ENCODE peak calls at places on chromosomes 16 and 17, in four cellular contexts. One of them, this sample, is unnamed.

GRCh38 chr16:89917773-89918452 is 749 bp upstream of the MC1R start:
- DNase-seq in PC-3: peak
- DNase-seq in lower leg skin: no peak
- DNase-seq in astrocyte of the cerebellum: no peak
- DNase-seq in this sample: peak

GRCh38 chr16:84193480-84193879 is 2.5 kb downstream of the ADAD2 start:
- DNase-seq in PC-3: no peak
- DNase-seq in lower leg skin: no peak
- DNase-seq in astrocyte of the cerebellum: no peak
- DNase-seq in this sample: no peak

GRCh38 chr17:22374741-22375140 is 682.4 kb downstream of the KCNJ18 start:
- DNase-seq in PC-3: no peak
- DNase-seq in lower leg skin: no peak
- DNase-seq in astrocyte of the cerebellum: no peak
- DNase-seq in this sample: no peak

GRCh38 chr16:70766176-70766575 is 34.8 kb downstream of the VAC14 start:
- DNase-seq in PC-3: no peak
- DNase-seq in lower leg skin: no peak
- DNase-seq in astrocyte of the cerebellum: no peak
- DNase-seq in this sample: no peak

GRCh38 chr16:31223044-31223443 is 6.1 kb upstream of the PYDC1 start:
- DNase-seq in PC-3: no peak
- DNase-seq in lower leg skin: no peak
- DNase-seq in astrocyte of the cerebellum: no peak
- DNase-seq in this sample: no peak

GRCh38 chr16:9378876-9379275 is 287.4 kb downstream of the HAPSTR1 start:
- DNase-seq in PC-3: no peak
- DNase-seq in lower leg skin: no peak
- DNase-seq in astrocyte of the cerebellum: no peak
- DNase-seq in this sample: no peak

GRCh38 chr16:14405611-14406537 is 224.2 kb downstream of the PARN start:
- DNase-seq in PC-3: peak
- DNase-seq in lower leg skin: no peak
- DNase-seq in astrocyte of the cerebellum: no peak
- DNase-seq in this sample: no peak

GRCh38 chr17:14553847-14554246 is 253.0 kb downstream of the HS3ST3B1 start:
- DNase-seq in PC-3: no peak
- DNase-seq in lower leg skin: no peak
- DNase-seq in astrocyte of the cerebellum: no peak
- DNase-seq in this sample: no peak

GRCh38 chr16:4011940-4012629 is 104.2 kb downstream of the ADCY9 start:
- DNase-seq in PC-3: no peak
- DNase-seq in lower leg skin: no peak
- DNase-seq in astrocyte of the cerebellum: no peak
- DNase-seq in this sample: no peak

GRCh38 chr17:69357701-69358100 is 30.8 kb upstream of the ABCA5 start:
- DNase-seq in PC-3: peak
- DNase-seq in lower leg skin: no peak
- DNase-seq in astrocyte of the cerebellum: no peak
- DNase-seq in this sample: no peak

GRCh38 chr17:79678856-79679255 is 51.9 kb upstream of the ENPP7 start:
- DNase-seq in PC-3: no peak
- DNase-seq in lower leg skin: no peak
- DNase-seq in astrocyte of the cerebellum: no peak
- DNase-seq in this sample: no peak

GRCh38 chr17:50840311-50840851 is 5.0 kb downstream of the WFIKKN2 start:
- DNase-seq in PC-3: peak
- DNase-seq in lower leg skin: no peak
- DNase-seq in astrocyte of the cerebellum: no peak
- DNase-seq in this sample: no peak

GRCh38 chr16:70579248-70579647 is 55.6 kb downstream of the SF3B3 start:
- DNase-seq in PC-3: no peak
- DNase-seq in lower leg skin: no peak
- DNase-seq in astrocyte of the cerebellum: no peak
- DNase-seq in this sample: no peak

GRCh38 chr16:66510711-66511614 is 39.0 kb downstream of the TK2 start:
- DNase-seq in PC-3: peak
- DNase-seq in lower leg skin: no peak
- DNase-seq in astrocyte of the cerebellum: no peak
- DNase-seq in this sample: peak

GRCh38 chr17:65154770-65155589 is 17.8 kb downstream of the RGS9 start:
- DNase-seq in PC-3: peak
- DNase-seq in lower leg skin: no peak
- DNase-seq in astrocyte of the cerebellum: no peak
- DNase-seq in this sample: no peak

GRCh38 chr17:64129765-64130558 is at the start of gene ERN1:
- DNase-seq in PC-3: peak
- DNase-seq in lower leg skin: peak
- DNase-seq in astrocyte of the cerebellum: peak
- DNase-seq in this sample: peak

GRCh38 chr16:89135166-89135565 is 36.4 kb upstream of the CDH15 start:
- DNase-seq in PC-3: no peak
- DNase-seq in lower leg skin: no peak
- DNase-seq in astrocyte of the cerebellum: no peak
- DNase-seq in this sample: no peak

GRCh38 chr16:20676867-20677266 is 20.6 kb downstream of the ACSM1 start:
- DNase-seq in PC-3: no peak
- DNase-seq in lower leg skin: no peak
- DNase-seq in astrocyte of the cerebellum: no peak
- DNase-seq in this sample: no peak

GRCh38 chr16:87072101-87072500 is 245.1 kb downstream of the C16orf95 start:
- DNase-seq in PC-3: no peak
- DNase-seq in lower leg skin: no peak
- DNase-seq in astrocyte of the cerebellum: no peak
- DNase-seq in this sample: no peak

GRCh38 chr17:45309400-45309799 is 7.4 kb downstream of the MAP3K14 start:
- DNase-seq in PC-3: no peak
- DNase-seq in lower leg skin: no peak
- DNase-seq in astrocyte of the cerebellum: no peak
- DNase-seq in this sample: no peak

GRCh38 chr17:16486373-16487250 is 5.4 kb downstream of the LRRC75A start:
- DNase-seq in PC-3: peak
- DNase-seq in lower leg skin: peak
- DNase-seq in astrocyte of the cerebellum: peak
- DNase-seq in this sample: peak
- H3K4me3 ChIP-seq in PC-3: peak
- H3K4me3 ChIP-seq in lower leg skin: no peak
- H3K4me3 ChIP-seq in astrocyte of the cerebellum: no peak
- H3K4me3 ChIP-seq in this sample: no peak

DNA sequence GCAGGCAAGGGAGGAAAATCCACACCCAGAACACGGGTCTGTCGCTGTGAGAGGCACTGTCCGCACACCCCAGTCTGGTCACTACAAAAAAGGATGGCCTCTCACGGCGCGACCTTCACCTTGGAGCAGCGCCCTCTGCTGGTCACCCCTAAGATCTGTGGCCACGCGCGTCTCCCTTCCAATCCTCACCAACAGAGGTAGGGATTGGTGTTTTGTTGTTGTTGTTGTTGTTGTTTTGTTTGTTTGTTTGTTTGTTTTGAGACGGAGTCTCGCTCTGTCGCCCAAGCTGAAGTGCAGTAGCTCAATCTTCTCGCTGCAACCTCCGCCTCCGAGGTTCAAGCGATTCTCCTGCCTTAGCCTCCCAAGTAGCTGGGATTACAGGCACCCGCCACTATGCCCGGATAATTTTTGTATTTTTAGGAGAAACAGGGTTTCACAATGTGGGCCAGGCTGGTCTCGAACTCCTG is 15.0 kb upstream of the C17orf58 start:
- DNase-seq in PC-3: peak
- DNase-seq in lower leg skin: peak
- DNase-seq in astrocyte of the cerebellum: no peak
- DNase-seq in this sample: peak
- H3K4me3 ChIP-seq in PC-3: peak
- H3K4me3 ChIP-seq in lower leg skin: no peak
- H3K4me3 ChIP-seq in astrocyte of the cerebellum: no peak
- H3K4me3 ChIP-seq in this sample: peak

GRCh38 chr16:78122774-78123315 is 23.4 kb downstream of the WWOX start:
- DNase-seq in PC-3: peak
- DNase-seq in lower leg skin: no peak
- DNase-seq in astrocyte of the cerebellum: peak
- DNase-seq in this sample: no peak
- H3K4me3 ChIP-seq in PC-3: no peak
- H3K4me3 ChIP-seq in lower leg skin: no peak
- H3K4me3 ChIP-seq in astrocyte of the cerebellum: no peak
- H3K4me3 ChIP-seq in this sample: no peak

DNA sequence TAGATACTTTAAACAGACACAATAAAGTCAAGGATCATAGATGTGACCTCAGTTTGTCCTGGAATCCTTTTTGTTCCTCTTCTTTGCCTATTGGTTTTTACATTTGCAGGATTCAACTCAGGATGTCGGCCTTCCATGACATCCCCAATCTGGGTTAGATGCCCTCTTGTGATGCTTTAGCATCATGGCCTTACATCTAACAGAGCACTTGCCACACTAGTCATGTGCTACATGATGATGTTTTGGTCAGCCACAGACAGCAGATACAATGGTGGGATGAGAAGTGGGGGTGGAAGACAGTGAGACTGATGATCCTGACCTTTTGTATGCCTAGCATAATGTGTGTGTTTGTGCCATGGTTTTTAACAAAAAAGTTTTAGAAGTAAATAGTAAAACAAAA is 1.8 kb upstream of the SYNRG start:
- DNase-seq in PC-3: no peak
- DNase-seq in lower leg skin: no peak
- DNase-seq in astrocyte of the cerebellum: no peak
- DNase-seq in this sample: no peak
- H3K4me3 ChIP-seq in PC-3: no peak
- H3K4me3 ChIP-seq in lower leg skin: no peak
- H3K4me3 ChIP-seq in astrocyte of the cerebellum: no peak
- H3K4me3 ChIP-seq in this sample: no peak

GRCh38 chr16:81921415-81921814 is 89.9 kb downstream of the SDR42E1 start:
- DNase-seq in PC-3: peak
- DNase-seq in lower leg skin: no peak
- DNase-seq in astrocyte of the cerebellum: no peak
- DNase-seq in this sample: no peak
- H3K4me3 ChIP-seq in PC-3: no peak
- H3K4me3 ChIP-seq in lower leg skin: no peak
- H3K4me3 ChIP-seq in astrocyte of the cerebellum: no peak
- H3K4me3 ChIP-seq in this sample: no peak

DNA sequence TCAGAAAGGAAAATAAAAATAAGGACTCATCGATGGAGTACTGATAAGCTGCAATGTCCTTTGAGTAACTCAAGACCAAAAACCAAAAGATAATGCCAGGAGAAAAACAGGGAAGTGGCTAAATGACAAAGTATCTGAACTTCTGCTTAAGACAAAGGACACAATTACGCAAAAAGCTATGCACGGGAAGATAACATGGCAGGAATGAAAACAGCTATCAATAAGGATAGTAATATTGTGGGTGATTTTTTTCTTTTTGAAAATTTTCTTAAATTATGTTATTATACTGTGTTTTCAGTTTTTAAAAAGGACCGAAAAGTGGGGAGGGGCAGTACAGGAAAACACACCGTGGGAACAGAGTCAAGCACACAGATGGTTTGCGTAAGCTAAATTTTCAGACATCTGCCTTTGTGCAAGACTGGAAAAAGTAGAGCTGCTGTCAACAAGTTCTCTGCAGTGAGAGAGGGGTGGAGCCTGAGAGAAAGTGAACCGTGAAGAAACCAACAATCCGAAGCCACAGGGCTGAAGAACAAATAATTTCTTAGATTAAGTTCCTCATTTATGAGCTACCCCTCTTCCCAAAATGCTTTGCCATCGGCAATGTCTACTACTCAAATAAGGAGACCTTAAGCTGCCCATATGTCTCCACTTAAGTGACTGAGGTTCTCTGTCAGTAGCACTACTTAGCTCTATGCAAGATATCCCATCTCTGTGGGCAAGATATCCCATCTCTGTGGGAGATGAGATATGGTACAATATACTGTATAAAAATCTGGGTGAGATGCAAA is 99.9 kb upstream of the CORO6 start:
- DNase-seq in PC-3: no peak
- DNase-seq in lower leg skin: peak
- DNase-seq in astrocyte of the cerebellum: no peak
- DNase-seq in this sample: no peak
- H3K4me3 ChIP-seq in PC-3: no peak
- H3K4me3 ChIP-seq in lower leg skin: no peak
- H3K4me3 ChIP-seq in astrocyte of the cerebellum: no peak
- H3K4me3 ChIP-seq in this sample: no peak

DNA sequence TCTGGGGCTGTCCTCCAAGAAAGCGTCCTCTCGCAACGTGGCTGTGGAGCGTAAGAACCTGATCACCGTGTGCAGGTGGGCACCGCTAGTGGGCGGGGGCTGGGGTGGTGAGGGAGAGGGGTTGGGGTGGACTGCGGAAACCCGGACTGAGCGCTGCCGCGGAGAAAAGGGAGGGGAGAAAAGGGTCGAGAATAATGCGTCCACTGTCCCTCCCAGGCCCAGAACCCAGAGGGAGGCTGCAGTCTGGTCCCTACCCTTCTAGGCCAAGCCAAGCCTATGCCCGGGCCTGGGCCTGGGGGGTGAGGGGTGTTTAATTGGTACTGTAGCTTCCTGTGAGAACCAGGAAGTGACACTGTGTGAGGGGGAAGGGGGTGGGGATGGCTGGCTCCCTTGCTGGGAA is 464 bp downstream of the RUNDC3A start:
- DNase-seq in PC-3: no peak
- DNase-seq in lower leg skin: no peak
- DNase-seq in astrocyte of the cerebellum: no peak
- DNase-seq in this sample: no peak
- H3K4me3 ChIP-seq in PC-3: no peak
- H3K4me3 ChIP-seq in lower leg skin: no peak
- H3K4me3 ChIP-seq in astrocyte of the cerebellum: peak
- H3K4me3 ChIP-seq in this sample: no peak

This sample was measured in PC-9.